ENCODE peak calls at places on chromosomes 16 and 17, in eight cellular contexts. V is MM.1S, Q is IMR-90, A is A549, G is HepG2, L is fibroblast of lung, S is astrocyte, F is OCI-LY7. T is an unnamed sample.

GRCh38 chr17:7014995-7015586 is 2.7 kb downstream of the RNASEK start:
- DNase-seq in A (no peak), L (peak; percentile 69), S (peak; percentile 61), Q (peak; percentile 66), F (peak; percentile 33), V (peak; percentile 88), G (no peak), T (peak; percentile 93)

GRCh38 chr17:32495347-32496253 is 8.8 kb downstream of the CDK5R1 start:
- DNase-seq in L (peak; percentile 64), G (no peak), Q (peak; percentile 30), F (no peak), S (peak; percentile 45), V (no peak), A (no peak), T (peak; percentile 88)

GRCh38 chr16:61146429-61146828 is 889.8 kb downstream of the CDH8 start:
- DNase-seq in L (no peak), S (no peak), V (peak; percentile 85), G (no peak), A (no peak), Q (no peak), F (peak; percentile 67), T (no peak)

GRCh38 chr16:4323071-4323844 is 7.4 kb downstream of the GLIS2 start:
- DNase-seq in V (no peak), A (no peak), G (no peak), Q (no peak), F (no peak), L (no peak), S (no peak), T (peak; percentile 89)

GRCh38 chr16:57999366-57999970 is 1.0 kb downstream of the ZNF319 start:
- DNase-seq in G (peak; percentile 29), V (peak; percentile 36), L (peak; percentile 40), F (peak; percentile 62), Q (peak; percentile 33), S (peak; percentile 27), A (peak; percentile 31), T (peak; percentile 95)

GRCh38 chr17:51794466-51794865 is 364.0 kb downstream of the CA10 start:
- DNase-seq in A (no peak), Q (no peak), S (no peak), L (no peak), F (no peak), V (no peak), G (no peak), T (no peak)

GRCh38 chr17:40528692-40529417 is 27.4 kb upstream of the TNS4 start:
- DNase-seq in Q (no peak), V (no peak), S (no peak), L (no peak), G (no peak), A (no peak), F (no peak), T (no peak)

GRCh38 chr17:59329558-59330313 is 1.7 kb upstream of the YPEL2 start:
- DNase-seq in F (peak; percentile 79), A (peak; percentile 79), V (peak; percentile 72), Q (peak; percentile 75), G (peak; percentile 85), S (peak; percentile 66), L (peak; percentile 74), T (peak; percentile 88)

GRCh38 chr17:53137919-53138318 is 684.8 kb upstream of the KIF2B start:
- DNase-seq in S (no peak), L (no peak), G (no peak), A (no peak), F (no peak), Q (no peak), V (no peak), T (no peak)

GRCh38 chr17:13643196-13643595 is 41.5 kb upstream of the HS3ST3A1 start:
- DNase-seq in Q (no peak), G (no peak), S (no peak), V (no peak), L (no peak), F (no peak), A (no peak), T (no peak)

GRCh38 chr17:81061027-81061426 is 26.1 kb downstream of the BAIAP2 start:
- DNase-seq in A (no peak), V (no peak), L (no peak), Q (no peak), S (no peak), G (no peak), F (no peak), T (no peak)
- H3K4me1 ChIP-seq in A (peaks cover 9% of the 10 kb centered on the region), V (no peaks in the 10 kb centered on the region), L (peaks cover 3% of the 10 kb centered on the region), Q (peaks cover 5% of the 10 kb centered on the region), S (peaks cover 43% of the 10 kb centered on the region), G (peaks cover 14% of the 10 kb centered on the region), F (no peaks in the 10 kb centered on the region), T (peaks cover 22% of the 10 kb centered on the region)

DNA sequence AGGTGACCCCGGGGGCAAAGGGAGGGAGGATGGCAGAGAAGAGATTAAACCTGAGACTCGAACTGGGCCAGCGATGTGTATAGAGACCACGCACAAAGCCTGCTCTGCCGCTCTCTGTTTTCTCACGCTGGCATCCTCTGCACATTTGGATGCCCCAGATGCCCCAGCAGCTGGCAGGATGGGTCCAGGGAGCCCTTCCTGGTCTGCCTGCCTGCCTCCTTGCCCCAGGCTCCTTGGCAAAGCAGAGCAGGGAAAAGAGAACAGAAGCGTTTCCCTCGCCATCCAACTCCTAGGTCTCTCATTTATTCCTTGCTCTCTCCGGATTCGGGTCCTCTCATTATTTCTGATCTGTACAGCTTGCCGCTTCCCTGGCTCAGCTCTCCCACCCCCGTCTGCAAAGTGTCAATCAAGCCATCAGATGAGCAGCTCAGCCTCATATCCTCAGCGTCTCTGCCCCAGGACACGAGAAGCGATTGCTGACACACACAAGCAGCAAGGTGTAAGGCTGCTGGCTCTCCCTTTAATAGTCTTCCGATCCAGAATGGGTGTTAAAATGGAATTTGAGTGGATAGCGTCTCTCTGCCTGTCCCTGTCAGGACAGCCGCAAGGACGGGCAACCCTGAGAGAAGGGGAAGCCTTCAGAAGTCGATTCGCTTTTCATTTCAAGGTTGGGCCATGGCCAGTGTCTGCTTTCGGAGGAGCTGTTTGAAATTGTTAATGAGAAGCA is 5.0 kb upstream of the PIPOX start:
- DNase-seq in G (no peak), F (no peak), A (no peak), Q (no peak), L (no peak), V (no peak), S (no peak), T (no peak)
- H3K4me2 ChIP-seq in G (no peak overlapping the region), F (no peak overlapping the region), A (no peak overlapping the region), Q (no peak overlapping the region), L (no peak overlapping the region), V (no peak overlapping the region), S (peak overlapping the region; percentile 23), T (no peak overlapping the region)

DNA sequence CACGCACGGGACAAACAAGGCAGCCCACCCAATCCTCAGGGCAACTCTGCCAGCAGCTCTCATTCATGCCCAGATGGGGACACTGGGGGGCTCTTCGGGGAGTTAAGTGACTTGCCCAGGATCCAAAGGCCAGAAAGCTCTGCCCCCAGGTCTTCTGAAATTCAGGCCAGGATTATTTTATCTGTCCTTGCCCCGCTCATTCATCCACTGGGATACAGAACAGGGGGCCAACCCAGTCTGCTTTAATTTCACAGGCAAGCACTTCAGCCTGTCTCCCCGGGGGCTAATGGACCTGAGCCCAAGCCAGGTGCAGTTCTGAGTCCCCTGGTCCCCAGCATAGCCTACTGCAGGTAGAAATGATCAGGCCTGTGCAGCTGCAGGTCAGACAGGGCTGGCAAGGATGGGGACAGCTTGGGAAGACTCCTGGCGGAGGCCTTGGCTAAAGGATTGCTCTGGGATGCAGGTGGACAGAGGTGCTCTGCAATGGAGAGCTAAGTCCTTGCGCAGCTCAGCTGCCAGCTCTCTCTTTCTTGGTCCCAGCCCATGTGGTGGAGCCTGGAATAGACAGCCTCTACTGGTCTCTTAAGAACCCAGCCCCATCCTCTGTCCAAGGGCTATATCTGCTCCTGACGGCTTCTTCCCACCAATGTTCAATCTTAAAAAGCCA is 766 bp upstream of the B3GNT9 start:
- DNase-seq in V (no peak), A (peak; percentile 52), F (no peak), L (no peak), S (no peak), Q (no peak), G (no peak), T (peak; percentile 92)
- TF ChIP-seq CTCF in V (no peak), A (no peak), F (no peak), L (no peak), S (no peak), Q (no peak), G (no peak), T (no peak)

DNA sequence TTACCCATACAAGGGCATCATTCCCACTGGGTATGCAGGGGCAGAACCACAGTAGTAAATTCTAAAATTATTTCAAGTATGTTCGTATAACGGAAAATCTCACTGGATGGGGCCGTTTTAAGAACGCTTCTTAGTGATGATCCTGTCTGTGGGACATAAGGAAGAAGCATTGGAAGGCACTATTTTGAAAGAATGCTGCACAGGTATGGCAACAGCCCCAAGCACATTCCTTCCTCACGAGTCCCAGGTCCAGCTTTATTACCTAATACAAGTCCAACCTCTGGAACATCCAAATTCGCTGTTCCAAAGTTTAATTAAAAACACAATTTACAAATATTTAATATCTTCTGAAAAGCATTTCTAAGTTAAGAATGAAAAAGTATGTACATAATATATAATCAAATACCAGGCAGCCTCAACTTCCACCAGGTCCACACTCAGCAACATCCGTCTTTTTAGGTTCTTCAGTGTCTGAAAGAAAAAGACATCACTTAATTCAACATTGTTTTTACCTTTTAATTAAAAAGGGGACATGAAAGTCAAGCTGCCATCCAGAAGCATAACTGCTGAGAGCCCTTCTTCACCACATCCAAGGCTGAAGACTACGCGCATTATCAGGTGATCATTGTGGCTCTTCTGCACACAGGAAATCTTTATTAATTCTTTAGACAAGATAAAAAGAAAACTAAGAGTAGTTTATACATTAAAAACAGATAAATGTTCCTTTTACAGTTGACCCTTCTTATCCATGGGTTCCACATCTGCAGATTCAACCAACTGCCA is 49.8 kb downstream of the BRD7 start:
- DNase-seq in L (no peak), G (no peak), V (no peak), A (no peak), F (no peak), Q (no peak), S (no peak), T (no peak)
- H3K4me1 ChIP-seq in L (no peaks in the 10 kb centered on the region), G (peaks cover 19% of the 10 kb centered on the region), V (peaks cover 5% of the 10 kb centered on the region), A (no peaks in the 10 kb centered on the region), F (no peaks in the 10 kb centered on the region), Q (no peaks in the 10 kb centered on the region), S (peaks cover 7% of the 10 kb centered on the region), T (no peaks in the 10 kb centered on the region)

GRCh38 chr16:89577055-89577759 is 1.6 kb downstream of the CPNE7 start:
- DNase-seq in G (no peak), S (no peak), L (no peak), Q (no peak), V (no peak), A (no peak), F (no peak), T (no peak)
- H3K4me2 ChIP-seq in G (no peak overlapping the region), S (peak overlapping the region; percentile 83), L (peak overlapping the region; percentile 8), Q (no peak overlapping the region), V (no peak overlapping the region), A (peak overlapping the region; percentile 76), F (no peak overlapping the region), T (peak overlapping the region; percentile 72)

GRCh38 chr17:66214893-66215528 is 14.2 kb downstream of the APOH start:
- DNase-seq in S (no peak), L (no peak), V (no peak), A (no peak), F (no peak), G (no peak), Q (no peak), T (no peak)
- TF ChIP-seq CTCF in S (no peak), L (no peak), V (no peak), A (no peak), F (no peak), G (no peak), Q (no peak), T (no peak)

GRCh38 chr16:87463722-87464690 is 28.8 kb downstream of the ZCCHC14 start:
- DNase-seq in V (no peak), Q (peak; percentile 89), G (peak; percentile 30), A (no peak), S (peak; percentile 78), L (peak; percentile 79), F (peak; percentile 13), T (peak; percentile 93)
- H3K4me1 ChIP-seq in V (no peaks in the 10 kb centered on the region), Q (peaks cover 23% of the 10 kb centered on the region), G (peaks cover 54% of the 10 kb centered on the region), A (peaks cover 24% of the 10 kb centered on the region), S (peaks cover 34% of the 10 kb centered on the region), L (peaks cover 38% of the 10 kb centered on the region), F (peaks cover 15% of the 10 kb centered on the region), T (peaks cover 41% of the 10 kb centered on the region)

GRCh38 chr17:77085916-77086432 is 54.8 kb upstream of the SEC14L1 start:
- DNase-seq in G (no peak), F (peak; percentile 84), V (peak; percentile 91), L (no peak), S (no peak), A (no peak), Q (no peak), T (no peak)
- H3K4me2 ChIP-seq in G (peak overlapping the region; percentile 72), F (peak overlapping the region; percentile 59), V (peak overlapping the region; percentile 90), L (no peak overlapping the region), S (no peak overlapping the region), A (peak overlapping the region; percentile 72), Q (no peak overlapping the region), T (no peak overlapping the region)

T was measured in osteoblast.